ENCODE peak calls at places on chromosomes 12 and 14, in four cellular contexts. S, Q, W and T are unnamed samples.

GRCh38 chr12:569803-570236 is 93.4 kb downstream of the NINJ2 start:
- DNase-seq in S (peak; percentile 95), Q (peak; percentile 81), W (peak; percentile 87), T (peak; percentile 79)

GRCh38 chr14:32201816-32202467 is at the start of gene RNU6-7:
- DNase-seq in S (peak; percentile 43), W (no peak), Q (peak; percentile 33), T (peak; percentile 58)

GRCh38 chr12:32486158-32486557 is 86.8 kb downstream of the FGD4 start:
- DNase-seq in W (no peak), S (no peak), Q (no peak), T (no peak)

GRCh38 chr12:111868676-111869588 is 26.9 kb downstream of the MAPKAPK5 start:
- DNase-seq in W (no peak), S (no peak), Q (no peak), T (no peak)

GRCh38 chr12:104477812-104478388 is 21.2 kb downstream of the CHST11 start:
- DNase-seq in Q (no peak), W (no peak), S (no peak), T (no peak)

GRCh38 chr14:33352821-33353220 is 414.1 kb downstream of the NPAS3 start:
- DNase-seq in Q (no peak), S (no peak), W (no peak), T (no peak)

GRCh38 chr14:80700601-80701000 is 240.9 kb downstream of the CEP128 start:
- DNase-seq in W (no peak), S (no peak), Q (no peak), T (no peak)

GRCh38 chr12:103745962-103746361 is 95.1 kb downstream of the NT5DC3 start:
- DNase-seq in S (no peak), W (no peak), Q (no peak), T (no peak)

GRCh38 chr14:65134651-65135579 is 32.6 kb upstream of the MAX start:
- DNase-seq in Q (no peak), S (no peak), W (no peak), T (no peak)

GRCh38 chr12:50224026-50224692 is 57.0 kb upstream of the CERS5 start:
- DNase-seq in W (no peak), Q (no peak), S (peak; percentile 55), T (peak; percentile 83)

GRCh38 chr12:71195338-71195896 is 37.6 kb upstream of the TSPAN8 start:
- DNase-seq in Q (no peak), W (no peak), S (peak; percentile 14), T (no peak)

GRCh38 chr12:65827827-65828231 is 3.5 kb downstream of the HMGA2 start:
- DNase-seq in W (no peak), Q (no peak), S (no peak), T (no peak)

GRCh38 chr12:92398565-92399309 is 253.1 kb upstream of the BTG1 start:
- DNase-seq in W (no peak), S (no peak), Q (no peak), T (peak; percentile 53)

GRCh38 chr14:32121948-32122347 is 44.8 kb downstream of the ARHGAP5 start:
- DNase-seq in Q (no peak), S (no peak), W (no peak), T (no peak)

GRCh38 chr12:57332646-57333312 is 81.8 kb upstream of the STAC3 start:
- DNase-seq in W (no peak), Q (no peak), S (no peak), T (no peak)

GRCh38 chr14:84782902-84783301 is 747.0 kb upstream of the FLRT2 start:
- DNase-seq in Q (no peak), W (no peak), S (no peak), T (no peak)

GRCh38 chr14:105480807-105481801 is 5.6 kb upstream of the CRIP1 start:
- DNase-seq in S (peak; percentile 91), W (peak; percentile 87), Q (peak; percentile 87), T (peak; percentile 89)

GRCh38 chr12:15899282-15899870 is 11.8 kb upstream of the DERA start:
- DNase-seq in S (peak; percentile 32), Q (no peak), W (no peak), T (peak; percentile 34)

GRCh38 chr12:125120566-125120965 is 55.3 kb downstream of the AACS start:
- DNase-seq in S (no peak), W (no peak), Q (no peak), T (no peak)

GRCh38 chr14:30908826-30909225 is 34.5 kb downstream of the COCH start:
- DNase-seq in S (no peak), W (no peak), Q (no peak), T (no peak)

GRCh38 chr14:100864960-100865681 is 38.4 kb downstream of the RTL1 start:
- DNase-seq in Q (no peak), W (peak; percentile 29), S (no peak), T (no peak)

GRCh38 chr12:68345763-68346162 is 13.6 kb upstream of the MDM1 start:
- DNase-seq in W (no peak), S (no peak), Q (no peak), T (no peak)

GRCh38 chr14:87286826-87287225 is 706.2 kb downstream of the GALC start:
- DNase-seq in S (no peak), Q (no peak), W (no peak), T (no peak)

GRCh38 chr12:111046896-111047295 is 126.5 kb upstream of the MYL2 start:
- DNase-seq in W (no peak), Q (no peak), S (no peak), T (no peak)

GRCh38 chr14:56244138-56244789 is 126.1 kb downstream of the PELI2 start:
- DNase-seq in Q (no peak), S (no peak), W (no peak), T (no peak)

GRCh38 chr12:46777587-46777986 is 48.2 kb downstream of the SLC38A4 start:
- DNase-seq in W (no peak), Q (no peak), S (no peak), T (no peak)

GRCh38 chr12:66648336-66648735 is 30.5 kb downstream of the GRIP1 start:
- DNase-seq in W (no peak), Q (no peak), S (no peak), T (no peak)

GRCh38 chr14:31855262-31855661 is 221.8 kb upstream of the ARHGAP5 start:
- DNase-seq in Q (no peak), W (no peak), S (peak; percentile 32), T (no peak)

GRCh38 chr14:99272669-99273024 is 650 bp upstream of the BCL11B start:
- DNase-seq in S (no peak), W (no peak), Q (no peak), T (no peak)

GRCh38 chr12:57889541-57889989 is 43.0 kb upstream of the CTDSP2 start:
- DNase-seq in S (peak; percentile 60), Q (no peak), W (no peak), T (no peak)

GRCh38 chr12:14408208-14408607 is 42.7 kb downstream of the ATF7IP start:
- DNase-seq in W (no peak), S (no peak), Q (no peak), T (peak; percentile 32)

GRCh38 chr12:92861381-92861780 is 67.7 kb downstream of the EEA1 start:
- DNase-seq in S (no peak), Q (no peak), W (no peak), T (no peak)

GRCh38 chr12:11461433-11461832 is 66.1 kb upstream of the PRB2 start:
- DNase-seq in S (no peak), W (no peak), Q (no peak), T (no peak)
- H3K27ac ChIP-seq in S (no peak overlapping the region), W (no peak overlapping the region), Q (no peak overlapping the region), T (no peak overlapping the region)

DNA sequence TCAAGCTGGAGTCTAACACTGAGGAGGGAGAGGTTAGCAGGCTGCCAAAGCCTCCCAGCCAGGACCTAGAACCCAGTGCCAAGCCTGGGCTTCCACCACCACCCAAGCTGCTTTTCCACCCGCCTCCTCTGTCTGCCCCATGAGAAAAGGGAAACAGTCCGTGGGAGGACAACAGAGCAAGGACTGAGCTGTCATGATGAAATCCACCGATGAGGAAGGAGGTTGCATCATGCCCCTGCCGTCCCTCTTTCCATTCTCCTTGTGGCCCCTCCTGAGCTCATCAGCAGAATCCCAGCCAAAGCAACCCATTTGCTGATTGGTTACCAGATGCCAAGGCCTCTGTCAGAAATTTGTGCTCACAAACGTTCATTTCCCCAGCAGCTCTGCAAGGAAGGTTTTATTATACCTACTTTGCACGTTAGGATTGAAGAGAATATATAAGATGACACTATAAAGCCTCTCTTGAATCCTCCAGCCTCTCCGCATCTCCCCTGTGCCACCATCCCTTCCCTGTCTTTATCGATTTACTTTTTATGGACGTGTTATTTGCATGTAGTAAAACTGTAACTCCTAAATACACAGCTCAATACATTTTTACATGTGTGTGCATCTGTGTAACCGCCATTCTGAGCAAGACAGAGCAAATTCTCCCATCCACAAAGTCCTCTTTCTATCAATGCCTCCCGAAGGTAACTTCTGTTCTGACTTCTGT is 6.3 kb upstream of the SERPINA1 start:
- DNase-seq in Q (no peak), W (no peak), S (peak; percentile 31), T (no peak)
- H3K27ac ChIP-seq in Q (no peak overlapping the region), W (no peak overlapping the region), S (peak overlapping the region; percentile 39), T (no peak overlapping the region)

DNA sequence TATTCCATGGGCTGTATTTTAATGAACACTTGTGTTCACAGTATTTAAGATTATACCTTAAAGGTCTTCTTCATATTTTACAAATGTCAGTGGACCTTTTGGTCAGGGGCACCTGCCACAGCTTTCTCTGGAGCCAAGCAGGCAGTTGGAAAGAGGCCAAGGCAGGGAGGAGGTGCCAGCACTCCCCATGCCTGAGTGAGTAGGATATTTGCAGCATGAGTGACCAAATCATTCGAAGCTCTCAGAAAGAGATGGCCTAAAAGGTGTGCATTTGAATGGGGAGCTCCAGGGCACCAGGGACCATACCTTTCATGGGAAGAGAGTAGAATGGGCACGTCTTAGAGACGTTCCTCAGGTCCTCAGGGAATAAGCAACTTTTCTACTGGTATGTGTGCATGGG is 121.6 kb downstream of the GPR135 start:
- DNase-seq in S (no peak), W (no peak), Q (no peak), T (no peak)
- H3K27ac ChIP-seq in S (peak overlapping the region; percentile 48), W (no peak overlapping the region), Q (no peak overlapping the region), T (no peak overlapping the region)

DNA sequence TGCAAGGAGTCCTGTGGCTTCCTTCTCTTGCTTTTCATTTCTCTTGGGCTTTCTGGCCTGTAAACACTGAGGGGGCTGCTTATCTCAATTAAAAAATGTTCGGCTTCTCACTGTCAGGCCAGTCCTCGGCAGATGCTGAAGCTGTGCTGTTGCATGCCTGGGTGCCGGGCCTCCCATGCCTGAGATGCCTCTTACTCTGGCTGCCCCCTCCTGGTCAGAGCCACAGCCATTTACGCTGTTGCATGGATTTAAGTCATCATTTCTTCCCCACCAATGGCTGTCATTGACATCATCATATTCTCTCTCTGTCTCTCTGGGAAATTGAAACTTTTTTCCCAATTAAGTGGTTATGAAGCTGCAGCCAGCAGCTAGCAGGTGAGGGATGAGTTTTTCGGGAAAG is 53.7 kb downstream of the FOXN4 start:
- DNase-seq in W (no peak), Q (no peak), S (no peak), T (no peak)
- H3K27ac ChIP-seq in W (no peak overlapping the region), Q (no peak overlapping the region), S (no peak overlapping the region), T (no peak overlapping the region)

GRCh38 chr14:54589076-54589475 is 22.1 kb downstream of the SAMD4A start:
- DNase-seq in W (no peak), Q (no peak), S (no peak), T (no peak)

GRCh38 chr14:54589843-54590242 is 22.9 kb downstream of the SAMD4A start:
- DNase-seq in W (no peak), S (no peak), Q (no peak), T (no peak)

GRCh38 chr14:54593860-54594259 is 26.9 kb downstream of the SAMD4A start:
- DNase-seq in S (no peak), Q (no peak), W (no peak), T (no peak)

GRCh38 chr14:54591461-54592245 is 24.7 kb downstream of the SAMD4A start:
- DNase-seq in S (no peak), Q (no peak), W (no peak), T (no peak)

GRCh38 chr14:54590481-54590880 is 23.6 kb downstream of the SAMD4A start:
- DNase-seq in Q (no peak), S (no peak), W (no peak), T (no peak)
- H3K27ac ChIP-seq in Q (no peak overlapping the region), S (no peak overlapping the region), W (no peak overlapping the region), T (no peak overlapping the region)